ENCODE peak calls at places on chromosomes 2 and 18, in ten cellular contexts. One of them, this sample, is unnamed.

GRCh38 chr2:190486037-190486623 is 48.4 kb downstream of the NEMP2 start:
- DNase-seq in coronary artery: no peak
- DNase-seq in naive thymus-derived CD4-positive, alpha-beta T cell: no peak
- DNase-seq in stomach: no peak
- DNase-seq in bronchial epithelial cell: no peak
- DNase-seq in T-helper 1 cell: no peak
- DNase-seq in activated naive CD4-positive, alpha-beta T cell treated with anti-CD3 and anti-CD28 coated beads, Interleukin-2, amount 50 U/mL, for 16 hours: no peak
- DNase-seq in HFFc6: no peak
- DNase-seq in activated T-cell treated with anti-CD3 and anti-CD28 coated beads for 4 hours: no peak
- DNase-seq in NCI-H748 treated with DMSO at 0.1 percent for 48 hours: no peak
- DNase-seq in this sample: no peak

GRCh38 chr2:239276813-239277193 is 124.0 kb downstream of the HDAC4 start:
- DNase-seq in NCI-H748 treated with DMSO at 0.1 percent for 48 hours: no peak
- DNase-seq in T-helper 1 cell: no peak
- DNase-seq in stomach: peak
- DNase-seq in bronchial epithelial cell: no peak
- DNase-seq in coronary artery: peak
- DNase-seq in activated T-cell treated with anti-CD3 and anti-CD28 coated beads for 4 hours: no peak
- DNase-seq in HFFc6: no peak
- DNase-seq in activated naive CD4-positive, alpha-beta T cell treated with anti-CD3 and anti-CD28 coated beads, Interleukin-2, amount 50 U/mL, for 16 hours: no peak
- DNase-seq in naive thymus-derived CD4-positive, alpha-beta T cell: no peak
- DNase-seq in this sample: no peak

GRCh38 chr18:25033747-25034471 is 318.1 kb downstream of the ZNF521 start:
- DNase-seq in T-helper 1 cell: no peak
- DNase-seq in stomach: no peak
- DNase-seq in NCI-H748 treated with DMSO at 0.1 percent for 48 hours: peak
- DNase-seq in coronary artery: no peak
- DNase-seq in activated naive CD4-positive, alpha-beta T cell treated with anti-CD3 and anti-CD28 coated beads, Interleukin-2, amount 50 U/mL, for 16 hours: no peak
- DNase-seq in bronchial epithelial cell: peak
- DNase-seq in HFFc6: no peak
- DNase-seq in naive thymus-derived CD4-positive, alpha-beta T cell: no peak
- DNase-seq in activated T-cell treated with anti-CD3 and anti-CD28 coated beads for 4 hours: no peak
- DNase-seq in this sample: no peak

GRCh38 chr18:79583984-79584401 is 95.6 kb upstream of the CTDP1 start:
- DNase-seq in T-helper 1 cell: no peak
- DNase-seq in NCI-H748 treated with DMSO at 0.1 percent for 48 hours: no peak
- DNase-seq in activated naive CD4-positive, alpha-beta T cell treated with anti-CD3 and anti-CD28 coated beads, Interleukin-2, amount 50 U/mL, for 16 hours: peak
- DNase-seq in naive thymus-derived CD4-positive, alpha-beta T cell: no peak
- DNase-seq in coronary artery: peak
- DNase-seq in stomach: no peak
- DNase-seq in HFFc6: no peak
- DNase-seq in activated T-cell treated with anti-CD3 and anti-CD28 coated beads for 4 hours: no peak
- DNase-seq in bronchial epithelial cell: no peak
- DNase-seq in this sample: no peak

GRCh38 chr2:159010340-159010739 is 41.9 kb downstream of the TANC1 start:
- DNase-seq in bronchial epithelial cell: peak
- DNase-seq in activated naive CD4-positive, alpha-beta T cell treated with anti-CD3 and anti-CD28 coated beads, Interleukin-2, amount 50 U/mL, for 16 hours: no peak
- DNase-seq in naive thymus-derived CD4-positive, alpha-beta T cell: no peak
- DNase-seq in coronary artery: no peak
- DNase-seq in activated T-cell treated with anti-CD3 and anti-CD28 coated beads for 4 hours: no peak
- DNase-seq in NCI-H748 treated with DMSO at 0.1 percent for 48 hours: no peak
- DNase-seq in HFFc6: peak
- DNase-seq in stomach: no peak
- DNase-seq in T-helper 1 cell: no peak
- DNase-seq in this sample: peak

GRCh38 chr2:214310319-214310718 is 100.5 kb upstream of the VWC2L start:
- DNase-seq in T-helper 1 cell: no peak
- DNase-seq in HFFc6: no peak
- DNase-seq in bronchial epithelial cell: peak
- DNase-seq in activated T-cell treated with anti-CD3 and anti-CD28 coated beads for 4 hours: no peak
- DNase-seq in stomach: no peak
- DNase-seq in NCI-H748 treated with DMSO at 0.1 percent for 48 hours: no peak
- DNase-seq in activated naive CD4-positive, alpha-beta T cell treated with anti-CD3 and anti-CD28 coated beads, Interleukin-2, amount 50 U/mL, for 16 hours: no peak
- DNase-seq in coronary artery: no peak
- DNase-seq in naive thymus-derived CD4-positive, alpha-beta T cell: no peak
- DNase-seq in this sample: no peak

GRCh38 chr2:46268986-46269385 is 28.2 kb upstream of the EPAS1 start:
- DNase-seq in T-helper 1 cell: no peak
- DNase-seq in activated naive CD4-positive, alpha-beta T cell treated with anti-CD3 and anti-CD28 coated beads, Interleukin-2, amount 50 U/mL, for 16 hours: no peak
- DNase-seq in coronary artery: no peak
- DNase-seq in stomach: no peak
- DNase-seq in naive thymus-derived CD4-positive, alpha-beta T cell: no peak
- DNase-seq in HFFc6: peak
- DNase-seq in bronchial epithelial cell: no peak
- DNase-seq in NCI-H748 treated with DMSO at 0.1 percent for 48 hours: no peak
- DNase-seq in activated T-cell treated with anti-CD3 and anti-CD28 coated beads for 4 hours: no peak
- DNase-seq in this sample: peak

GRCh38 chr2:74596584-74596983 is 42.1 kb downstream of the DOK1 start:
- DNase-seq in coronary artery: no peak
- DNase-seq in activated naive CD4-positive, alpha-beta T cell treated with anti-CD3 and anti-CD28 coated beads, Interleukin-2, amount 50 U/mL, for 16 hours: no peak
- DNase-seq in T-helper 1 cell: no peak
- DNase-seq in bronchial epithelial cell: no peak
- DNase-seq in activated T-cell treated with anti-CD3 and anti-CD28 coated beads for 4 hours: no peak
- DNase-seq in HFFc6: no peak
- DNase-seq in naive thymus-derived CD4-positive, alpha-beta T cell: no peak
- DNase-seq in NCI-H748 treated with DMSO at 0.1 percent for 48 hours: no peak
- DNase-seq in stomach: no peak
- DNase-seq in this sample: no peak

GRCh38 chr2:74092236-74092635 is 55.5 kb downstream of the BOLA3 start:
- DNase-seq in bronchial epithelial cell: no peak
- DNase-seq in activated T-cell treated with anti-CD3 and anti-CD28 coated beads for 4 hours: no peak
- DNase-seq in activated naive CD4-positive, alpha-beta T cell treated with anti-CD3 and anti-CD28 coated beads, Interleukin-2, amount 50 U/mL, for 16 hours: no peak
- DNase-seq in T-helper 1 cell: no peak
- DNase-seq in naive thymus-derived CD4-positive, alpha-beta T cell: no peak
- DNase-seq in HFFc6: no peak
- DNase-seq in NCI-H748 treated with DMSO at 0.1 percent for 48 hours: no peak
- DNase-seq in coronary artery: no peak
- DNase-seq in stomach: no peak
- DNase-seq in this sample: no peak

GRCh38 chr18:12283666-12284065 is 24.4 kb upstream of the TUBB6 start:
- DNase-seq in coronary artery: no peak
- DNase-seq in bronchial epithelial cell: no peak
- DNase-seq in HFFc6: no peak
- DNase-seq in activated T-cell treated with anti-CD3 and anti-CD28 coated beads for 4 hours: no peak
- DNase-seq in activated naive CD4-positive, alpha-beta T cell treated with anti-CD3 and anti-CD28 coated beads, Interleukin-2, amount 50 U/mL, for 16 hours: no peak
- DNase-seq in NCI-H748 treated with DMSO at 0.1 percent for 48 hours: no peak
- DNase-seq in stomach: no peak
- DNase-seq in T-helper 1 cell: no peak
- DNase-seq in naive thymus-derived CD4-positive, alpha-beta T cell: no peak
- DNase-seq in this sample: no peak

GRCh38 chr2:42492691-42493467 is 903 bp downstream of the KCNG3 start:
- DNase-seq in naive thymus-derived CD4-positive, alpha-beta T cell: peak
- DNase-seq in HFFc6: no peak
- DNase-seq in activated T-cell treated with anti-CD3 and anti-CD28 coated beads for 4 hours: peak
- DNase-seq in activated naive CD4-positive, alpha-beta T cell treated with anti-CD3 and anti-CD28 coated beads, Interleukin-2, amount 50 U/mL, for 16 hours: peak
- DNase-seq in NCI-H748 treated with DMSO at 0.1 percent for 48 hours: peak
- DNase-seq in coronary artery: no peak
- DNase-seq in stomach: no peak
- DNase-seq in T-helper 1 cell: peak
- DNase-seq in bronchial epithelial cell: no peak
- DNase-seq in this sample: no peak

GRCh38 chr2:30710461-30710860 is 96.8 kb downstream of the CAPN13 start:
- DNase-seq in HFFc6: no peak
- DNase-seq in activated T-cell treated with anti-CD3 and anti-CD28 coated beads for 4 hours: no peak
- DNase-seq in bronchial epithelial cell: no peak
- DNase-seq in coronary artery: peak
- DNase-seq in naive thymus-derived CD4-positive, alpha-beta T cell: no peak
- DNase-seq in NCI-H748 treated with DMSO at 0.1 percent for 48 hours: no peak
- DNase-seq in T-helper 1 cell: no peak
- DNase-seq in stomach: no peak
- DNase-seq in activated naive CD4-positive, alpha-beta T cell treated with anti-CD3 and anti-CD28 coated beads, Interleukin-2, amount 50 U/mL, for 16 hours: no peak
- DNase-seq in this sample: no peak

GRCh38 chr2:106638043-106638442 is 150.9 kb downstream of the CD8B2 start:
- DNase-seq in activated naive CD4-positive, alpha-beta T cell treated with anti-CD3 and anti-CD28 coated beads, Interleukin-2, amount 50 U/mL, for 16 hours: no peak
- DNase-seq in stomach: no peak
- DNase-seq in bronchial epithelial cell: peak
- DNase-seq in activated T-cell treated with anti-CD3 and anti-CD28 coated beads for 4 hours: no peak
- DNase-seq in NCI-H748 treated with DMSO at 0.1 percent for 48 hours: peak
- DNase-seq in HFFc6: peak
- DNase-seq in T-helper 1 cell: no peak
- DNase-seq in coronary artery: no peak
- DNase-seq in naive thymus-derived CD4-positive, alpha-beta T cell: no peak
- DNase-seq in this sample: peak

GRCh38 chr2:120680136-120680761 is 55.4 kb upstream of the GLI2 start:
- DNase-seq in activated naive CD4-positive, alpha-beta T cell treated with anti-CD3 and anti-CD28 coated beads, Interleukin-2, amount 50 U/mL, for 16 hours: peak
- DNase-seq in bronchial epithelial cell: peak
- DNase-seq in activated T-cell treated with anti-CD3 and anti-CD28 coated beads for 4 hours: peak
- DNase-seq in stomach: peak
- DNase-seq in coronary artery: peak
- DNase-seq in HFFc6: peak
- DNase-seq in NCI-H748 treated with DMSO at 0.1 percent for 48 hours: peak
- DNase-seq in T-helper 1 cell: peak
- DNase-seq in naive thymus-derived CD4-positive, alpha-beta T cell: peak
- DNase-seq in this sample: peak

This sample was measured in renal cortical epithelial cell.